ENCODE peak calls at places on chromosomes 3 and 15, in five cellular contexts. One of them, this sample, is unnamed.

GRCh38 chr3:98536456-98537017 is 4.8 kb downstream of the GPR15 start:
- DNase-seq in mucosa of descending colon: no peak
- DNase-seq in heart right ventricle: no peak
- DNase-seq in BJ: no peak
- DNase-seq in dorsolateral prefrontal cortex: no peak
- DNase-seq in this sample: no peak

GRCh38 chr15:64089553-64090280 is 3.9 kb downstream of the CIAO2A start:
- DNase-seq in mucosa of descending colon: no peak
- DNase-seq in heart right ventricle: no peak
- DNase-seq in BJ: no peak
- DNase-seq in dorsolateral prefrontal cortex: no peak
- DNase-seq in this sample: no peak

GRCh38 chr3:60742606-60743145 is 508.6 kb downstream of the FHIT start:
- DNase-seq in mucosa of descending colon: no peak
- DNase-seq in heart right ventricle: no peak
- DNase-seq in BJ: no peak
- DNase-seq in dorsolateral prefrontal cortex: no peak
- DNase-seq in this sample: peak; percentile 33

GRCh38 chr3:129352650-129353588 is 74.2 kb downstream of the HMCES start:
- DNase-seq in mucosa of descending colon: no peak
- DNase-seq in heart right ventricle: peak; percentile 56
- DNase-seq in BJ: no peak
- DNase-seq in dorsolateral prefrontal cortex: no peak
- DNase-seq in this sample: no peak

GRCh38 chr3:54344601-54345216 is 222.4 kb downstream of the CACNA2D3 start:
- DNase-seq in mucosa of descending colon: no peak
- DNase-seq in heart right ventricle: no peak
- DNase-seq in BJ: no peak
- DNase-seq in dorsolateral prefrontal cortex: no peak
- DNase-seq in this sample: no peak

GRCh38 chr3:31981206-31982181 is at the start of the genes OSBPL10 and ZNF860:
- DNase-seq in mucosa of descending colon: peak; percentile 92
- DNase-seq in heart right ventricle: peak; percentile 95
- DNase-seq in BJ: peak; percentile 60
- DNase-seq in dorsolateral prefrontal cortex: peak; percentile 80
- DNase-seq in this sample: no peak

GRCh38 chr15:56732135-56732880 is 1.0 kb downstream of the ZNF280D start:
- DNase-seq in mucosa of descending colon: no peak
- DNase-seq in heart right ventricle: peak; percentile 13
- DNase-seq in BJ: peak; percentile 17
- DNase-seq in dorsolateral prefrontal cortex: no peak
- DNase-seq in this sample: peak; percentile 20

GRCh38 chr3:172550347-172550943 is 27.2 kb upstream of the TNFSF10 start:
- DNase-seq in mucosa of descending colon: no peak
- DNase-seq in heart right ventricle: no peak
- DNase-seq in BJ: peak; percentile 43
- DNase-seq in dorsolateral prefrontal cortex: peak; percentile 45
- DNase-seq in this sample: no peak

GRCh38 chr3:72101538-72101937 is 316.6 kb upstream of the PROK2 start:
- DNase-seq in mucosa of descending colon: no peak
- DNase-seq in heart right ventricle: no peak
- DNase-seq in BJ: no peak
- DNase-seq in dorsolateral prefrontal cortex: no peak
- DNase-seq in this sample: no peak

GRCh38 chr15:34012461-34013028 is 26.5 kb downstream of the AVEN start:
- DNase-seq in mucosa of descending colon: no peak
- DNase-seq in heart right ventricle: no peak
- DNase-seq in BJ: no peak
- DNase-seq in dorsolateral prefrontal cortex: no peak
- DNase-seq in this sample: no peak

GRCh38 chr15:100833432-100834389 is 45.9 kb upstream of the ALDH1A3 start:
- DNase-seq in mucosa of descending colon: no peak
- DNase-seq in heart right ventricle: no peak
- DNase-seq in BJ: no peak
- DNase-seq in dorsolateral prefrontal cortex: no peak
- DNase-seq in this sample: no peak

GRCh38 chr15:82103500-82103899 is 57.7 kb upstream of the MEX3B start:
- DNase-seq in mucosa of descending colon: no peak
- DNase-seq in heart right ventricle: no peak
- DNase-seq in BJ: no peak
- DNase-seq in dorsolateral prefrontal cortex: no peak
- DNase-seq in this sample: no peak

GRCh38 chr3:23430781-23431423 is 227.8 kb downstream of the UBE2E2 start:
- DNase-seq in mucosa of descending colon: no peak
- DNase-seq in heart right ventricle: no peak
- DNase-seq in BJ: no peak
- DNase-seq in dorsolateral prefrontal cortex: no peak
- DNase-seq in this sample: no peak

GRCh38 chr15:52789008-52789600 is 1.0 kb downstream of the ONECUT1 start:
- DNase-seq in mucosa of descending colon: no peak
- DNase-seq in heart right ventricle: no peak
- DNase-seq in BJ: no peak
- DNase-seq in dorsolateral prefrontal cortex: no peak
- DNase-seq in this sample: no peak

GRCh38 chr3:119310052-119310451 is 15.9 kb downstream of the ARHGAP31 start:
- DNase-seq in mucosa of descending colon: no peak
- DNase-seq in heart right ventricle: no peak
- DNase-seq in BJ: peak; percentile 88
- DNase-seq in dorsolateral prefrontal cortex: no peak
- DNase-seq in this sample: peak; percentile 50

GRCh38 chr3:138079901-138080300 is 35.5 kb downstream of the DZIP1L start:
- DNase-seq in mucosa of descending colon: no peak
- DNase-seq in heart right ventricle: no peak
- DNase-seq in BJ: no peak
- DNase-seq in dorsolateral prefrontal cortex: no peak
- DNase-seq in this sample: no peak

GRCh38 chr3:138082085-138082991 is 33.1 kb downstream of the DZIP1L start:
- DNase-seq in mucosa of descending colon: no peak
- DNase-seq in heart right ventricle: no peak
- DNase-seq in BJ: peak; percentile 72
- DNase-seq in dorsolateral prefrontal cortex: no peak
- DNase-seq in this sample: no peak

GRCh38 chr3:138084196-138084595 is 31.2 kb downstream of the DZIP1L start:
- DNase-seq in mucosa of descending colon: no peak
- DNase-seq in heart right ventricle: no peak
- DNase-seq in BJ: no peak
- DNase-seq in dorsolateral prefrontal cortex: no peak
- DNase-seq in this sample: no peak

GRCh38 chr3:138081371-138082084 is 33.9 kb downstream of the DZIP1L start:
- DNase-seq in mucosa of descending colon: no peak
- DNase-seq in heart right ventricle: no peak
- DNase-seq in BJ: peak; percentile 35
- DNase-seq in dorsolateral prefrontal cortex: no peak
- DNase-seq in this sample: no peak

GRCh38 chr3:138082992-138083386 is 32.4 kb downstream of the DZIP1L start:
- DNase-seq in mucosa of descending colon: no peak
- DNase-seq in heart right ventricle: no peak
- DNase-seq in BJ: no peak
- DNase-seq in dorsolateral prefrontal cortex: no peak
- DNase-seq in this sample: no peak
- H3K4me3 ChIP-seq in mucosa of descending colon: no peak overlapping the region
- H3K4me3 ChIP-seq in heart right ventricle: no peak overlapping the region
- H3K4me3 ChIP-seq in BJ: no peak overlapping the region
- H3K4me3 ChIP-seq in dorsolateral prefrontal cortex: no peak overlapping the region
- H3K4me3 ChIP-seq in this sample: no peak overlapping the region

GRCh38 chr3:49812916-49813496 is 747 bp downstream of the UBA7 start:
- DNase-seq in mucosa of descending colon: no peak
- DNase-seq in heart right ventricle: no peak
- DNase-seq in BJ: no peak
- DNase-seq in dorsolateral prefrontal cortex: no peak
- DNase-seq in this sample: no peak

DNA sequence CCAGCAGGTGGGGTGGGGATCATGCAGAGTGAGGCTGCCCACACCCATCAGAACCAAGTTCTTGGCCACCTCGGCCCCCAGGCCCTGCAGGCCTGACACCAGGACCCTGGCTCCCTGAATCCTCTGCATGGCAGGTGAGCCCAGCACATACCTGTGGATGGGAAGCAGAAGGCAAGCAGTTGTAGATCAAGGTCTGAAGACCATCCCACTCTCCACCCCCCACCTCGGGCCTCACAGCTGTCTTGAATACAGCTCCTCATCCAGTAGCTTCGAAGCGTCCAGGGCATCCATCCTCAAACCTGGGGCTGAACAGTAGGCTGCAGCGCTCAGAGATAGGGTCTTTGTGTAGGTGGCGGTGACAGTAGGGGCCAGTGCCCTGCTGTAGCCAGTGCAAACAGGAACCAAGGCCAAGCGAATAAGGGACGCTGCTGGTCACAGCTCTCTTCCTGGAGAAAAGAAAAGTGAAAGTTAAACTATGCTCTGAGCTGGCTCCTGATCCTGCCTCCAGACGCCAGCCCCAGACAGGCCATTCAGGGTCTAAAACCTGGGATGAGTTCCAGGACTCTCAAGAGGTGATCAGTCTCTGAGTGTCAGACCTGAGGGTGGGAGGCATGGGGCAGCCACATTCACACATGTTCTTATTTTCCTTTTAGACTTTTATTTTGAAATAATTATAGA is at the start of gene UBA7:
- DNase-seq in mucosa of descending colon: peak; percentile 64
- DNase-seq in heart right ventricle: peak; percentile 75
- DNase-seq in BJ: no peak
- DNase-seq in dorsolateral prefrontal cortex: no peak
- DNase-seq in this sample: no peak
- H3K4me3 ChIP-seq in mucosa of descending colon: peak within 1 kb of the TSS; percentile 25
- H3K4me3 ChIP-seq in heart right ventricle: peak within 1 kb of the TSS; percentile 60
- H3K4me3 ChIP-seq in BJ: peak within 1 kb of the TSS; percentile 49
- H3K4me3 ChIP-seq in dorsolateral prefrontal cortex: peak within 1 kb of the TSS; percentile 60
- H3K4me3 ChIP-seq in this sample: no peak within 1 kb of the TSS

DNA sequence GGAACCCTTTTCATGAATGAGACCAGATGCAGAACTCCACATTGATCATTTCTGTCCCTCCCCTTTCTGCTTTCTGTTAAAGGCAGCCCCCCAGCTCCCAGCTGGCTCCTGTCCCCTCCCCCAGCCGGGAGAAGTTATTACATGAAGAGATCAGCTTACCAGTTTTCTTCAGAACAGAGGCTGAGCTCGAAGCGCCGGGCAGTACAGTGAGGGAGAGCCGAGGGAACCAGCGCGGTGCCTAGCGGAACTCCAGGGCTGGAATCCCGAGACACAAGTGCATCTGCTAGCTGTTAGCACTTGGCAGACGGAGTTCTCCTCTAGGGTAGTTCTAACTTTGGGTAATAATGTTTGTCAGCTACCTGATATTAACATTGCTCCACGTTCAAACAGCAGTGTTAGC is 263.3 kb upstream of the NR2E3 start:
- DNase-seq in mucosa of descending colon: no peak
- DNase-seq in heart right ventricle: peak; percentile 29
- DNase-seq in BJ: no peak
- DNase-seq in dorsolateral prefrontal cortex: peak; percentile 5
- DNase-seq in this sample: no peak
- H3K4me3 ChIP-seq in mucosa of descending colon: no peak overlapping the region
- H3K4me3 ChIP-seq in heart right ventricle: no peak overlapping the region
- H3K4me3 ChIP-seq in BJ: no peak overlapping the region
- H3K4me3 ChIP-seq in dorsolateral prefrontal cortex: peak overlapping the region; percentile 33
- H3K4me3 ChIP-seq in this sample: no peak overlapping the region

DNA sequence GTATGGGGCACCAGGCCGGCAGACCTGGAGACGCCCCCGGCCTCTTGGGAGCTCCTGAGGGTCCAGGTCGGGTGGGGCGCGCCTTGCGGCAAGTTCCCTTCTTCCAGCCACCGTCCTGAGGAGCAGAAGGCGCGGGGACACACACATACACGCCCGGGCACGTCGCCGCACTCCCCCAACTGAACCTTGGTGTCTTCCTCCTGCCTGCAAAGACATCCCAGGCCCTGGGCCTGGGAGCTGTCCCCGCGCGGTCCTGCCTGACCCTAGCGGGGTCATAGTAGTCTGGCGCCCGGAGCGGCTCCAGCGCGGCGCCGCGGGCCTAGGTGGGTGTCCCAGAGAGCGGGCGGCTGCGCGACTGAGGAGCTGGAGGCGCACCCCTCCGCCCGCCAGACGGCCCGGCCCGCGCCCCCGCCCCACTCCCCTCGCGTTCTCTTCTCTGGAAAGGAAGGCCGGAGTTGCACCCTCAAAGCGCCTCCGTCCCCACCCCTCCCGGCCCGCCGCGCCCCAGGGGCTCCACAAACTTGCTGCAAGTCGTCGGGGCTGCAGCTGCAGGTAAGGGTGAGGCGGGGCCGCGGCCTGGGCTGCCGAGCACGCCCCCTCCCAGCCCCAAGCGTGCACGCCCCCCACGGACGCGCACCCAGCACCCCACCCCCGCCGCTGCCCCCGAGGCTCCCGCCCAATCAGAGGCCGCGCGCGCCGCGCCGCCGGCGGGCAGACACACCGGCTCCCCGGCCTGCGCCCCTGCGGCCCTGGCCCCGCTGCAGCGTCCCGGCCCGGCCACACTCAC is 186.0 kb upstream of the LINGO1 start:
- DNase-seq in mucosa of descending colon: no peak
- DNase-seq in heart right ventricle: no peak
- DNase-seq in BJ: no peak
- DNase-seq in dorsolateral prefrontal cortex: no peak
- DNase-seq in this sample: no peak
- H3K4me3 ChIP-seq in mucosa of descending colon: no peak overlapping the region
- H3K4me3 ChIP-seq in heart right ventricle: peak overlapping the region; percentile 44
- H3K4me3 ChIP-seq in BJ: no peak overlapping the region
- H3K4me3 ChIP-seq in dorsolateral prefrontal cortex: peak overlapping the region; percentile 73
- H3K4me3 ChIP-seq in this sample: peak overlapping the region; percentile 51

DNA sequence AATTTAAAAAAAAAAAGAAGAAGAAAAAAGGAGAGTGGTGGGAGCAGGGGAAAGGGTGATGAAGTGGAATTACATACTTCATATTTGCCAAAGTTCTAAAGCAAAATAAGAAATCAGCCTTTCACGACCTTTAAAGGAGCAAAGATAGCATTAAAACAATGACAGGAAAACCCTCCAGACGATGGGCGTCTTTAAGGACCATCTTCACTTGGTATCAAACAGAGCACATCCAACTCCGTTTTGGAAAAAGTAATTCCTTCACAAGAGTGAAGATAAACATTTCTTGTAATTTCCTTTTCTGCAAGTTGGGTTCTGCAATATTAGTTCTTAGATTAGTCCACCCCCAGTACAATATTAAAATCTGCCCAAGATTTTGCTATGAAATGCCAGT is 32.8 kb downstream of the FRMD4B start:
- DNase-seq in mucosa of descending colon: no peak
- DNase-seq in heart right ventricle: no peak
- DNase-seq in BJ: no peak
- DNase-seq in dorsolateral prefrontal cortex: no peak
- DNase-seq in this sample: no peak
- H3K4me3 ChIP-seq in mucosa of descending colon: no peak overlapping the region
- H3K4me3 ChIP-seq in heart right ventricle: peak overlapping the region; percentile 55
- H3K4me3 ChIP-seq in BJ: no peak overlapping the region
- H3K4me3 ChIP-seq in dorsolateral prefrontal cortex: peak overlapping the region; percentile 50
- H3K4me3 ChIP-seq in this sample: no peak overlapping the region

GRCh38 chr3:112358311-112358780 is 25.4 kb downstream of the CD200 start:
- DNase-seq in mucosa of descending colon: no peak
- DNase-seq in heart right ventricle: no peak
- DNase-seq in BJ: no peak
- DNase-seq in dorsolateral prefrontal cortex: no peak
- DNase-seq in this sample: no peak
- H3K4me3 ChIP-seq in mucosa of descending colon: no peak overlapping the region
- H3K4me3 ChIP-seq in heart right ventricle: peak overlapping the region; percentile 54
- H3K4me3 ChIP-seq in BJ: no peak overlapping the region
- H3K4me3 ChIP-seq in dorsolateral prefrontal cortex: no peak overlapping the region
- H3K4me3 ChIP-seq in this sample: no peak overlapping the region

This sample was measured in neuronal stem cell.